ENCODE peak calls at places on chromosome 6, in four cellular contexts. W, O, N and V are unnamed samples.

GRCh38 chr6:26412225-26412624 is 10.2 kb downstream of the BTN3A1 start:
- DNase-seq in W (no peak), O (no peak), N (no peak), V (no peak)

GRCh38 chr6:158417760-158418098 is 105.5 kb downstream of the TULP4 start:
- DNase-seq in W (no peak), O (no peak), N (peak; percentile 79), V (no peak)

GRCh38 chr6:37517411-37517812 is 17.7 kb upstream of the CCDC167 start:
- DNase-seq in W (no peak), O (no peak), N (no peak), V (peak; percentile 43)

GRCh38 chr6:165091121-165091785 is 218.2 kb downstream of the C6orf118 start:
- DNase-seq in W (no peak), O (no peak), N (no peak), V (no peak)

GRCh38 chr6:81634155-81634880 is 118.2 kb downstream of the TENT5A start:
- DNase-seq in W (no peak), O (no peak), N (no peak), V (no peak)

GRCh38 chr6:37779111-37779800 is 40.3 kb upstream of the ZFAND3 start:
- DNase-seq in W (no peak), O (no peak), N (no peak), V (no peak)

GRCh38 chr6:107161521-107161920 is 46.2 kb upstream of the BEND3 start:
- DNase-seq in W (no peak), O (no peak), N (no peak), V (no peak)

GRCh38 chr6:129297592-129297991 is 412.4 kb downstream of the ARHGAP18 start:
- DNase-seq in W (no peak), O (no peak), N (no peak), V (no peak)

GRCh38 chr6:36841756-36842155 is 2.5 kb upstream of the CPNE5 start:
- DNase-seq in W (no peak), O (no peak), N (no peak), V (no peak)

GRCh38 chr6:62998022-62998421 is 213.2 kb upstream of the FKBP1C start:
- DNase-seq in W (no peak), O (no peak), N (no peak), V (no peak)

GRCh38 chr6:31572041-31572911 is at the start of gene LTA:
- DNase-seq in W (no peak), O (no peak), N (no peak), V (no peak)

GRCh38 chr6:41505084-41506049 is 40.8 kb upstream of the FOXP4 start:
- DNase-seq in W (peak; percentile 75), O (peak; percentile 83), N (peak; percentile 88), V (peak; percentile 57)

GRCh38 chr6:41512146-41512701 is 34.0 kb upstream of the FOXP4 start:
- DNase-seq in W (no peak), O (no peak), N (no peak), V (no peak)

GRCh38 chr6:41508479-41508878 is 37.7 kb upstream of the FOXP4 start:
- DNase-seq in W (no peak), O (no peak), N (no peak), V (no peak)

GRCh38 chr6:41511443-41512060 is 34.6 kb upstream of the FOXP4 start:
- DNase-seq in W (no peak), O (no peak), N (no peak), V (no peak)

DNA sequence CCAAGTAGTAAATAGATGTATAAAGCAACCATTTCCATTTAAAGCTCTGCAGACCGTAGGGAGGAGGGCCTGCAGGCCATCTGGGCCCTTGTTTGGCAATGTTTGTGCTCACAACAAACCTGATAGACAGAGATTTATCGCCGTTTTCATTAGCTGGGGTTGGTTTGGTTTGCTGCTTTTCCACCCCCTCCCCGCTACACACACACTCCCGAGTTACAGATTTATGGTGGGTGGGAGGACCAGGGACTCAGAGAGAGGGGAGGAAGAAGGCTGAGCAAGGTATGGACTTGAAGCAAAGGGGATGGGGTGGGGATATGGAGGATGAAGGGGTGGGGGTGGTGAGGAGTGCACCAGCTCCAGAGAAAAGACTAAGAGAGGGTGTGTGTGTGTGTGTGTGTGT is 36.6 kb upstream of the FOXP4 start:
- DNase-seq in W (no peak), O (no peak), N (no peak), V (no peak)
- H3K27me3 ChIP-seq in W (peaks cover 5% of the 10 kb centered on the region), O (peaks cover 72% of the 10 kb centered on the region), N (peaks cover 52% of the 10 kb centered on the region), V (no peaks in the 10 kb centered on the region)

GRCh38 chr6:144033816-144034540 is 25.9 kb upstream of the PLAGL1 start:
- DNase-seq in W (no peak), O (no peak), N (peak; percentile 69), V (no peak)
- H3K27me3 ChIP-seq in W (no peaks in the 10 kb centered on the region), O (peaks cover 5% of the 10 kb centered on the region), N (no peaks in the 10 kb centered on the region), V (no peaks in the 10 kb centered on the region)

GRCh38 chr6:28449056-28449455 is 5.8 kb upstream of the ZSCAN23 start:
- DNase-seq in W (no peak), O (no peak), N (no peak), V (no peak)
- H3K27me3 ChIP-seq in W (peaks cover 18% of the 10 kb centered on the region), O (peaks cover 97% of the 10 kb centered on the region), N (no peaks in the 10 kb centered on the region), V (peaks cover 3% of the 10 kb centered on the region)

GRCh38 chr6:33993091-33993490 is 152.8 kb downstream of the GRM4 start:
- DNase-seq in W (peak; percentile 16), O (no peak), N (no peak), V (no peak)

GRCh38 chr6:33991610-33992009 is 154.3 kb downstream of the GRM4 start:
- DNase-seq in W (no peak), O (no peak), N (no peak), V (no peak)

GRCh38 chr6:33990061-33990541 is 155.8 kb downstream of the GRM4 start:
- DNase-seq in W (peak; percentile 15), O (no peak), N (no peak), V (peak; percentile 2)

GRCh38 chr6:33993653-33994052 is 152.2 kb downstream of the GRM4 start:
- DNase-seq in W (no peak), O (no peak), N (no peak), V (no peak)

GRCh38 chr6:33992191-33992590 is 153.7 kb downstream of the GRM4 start:
- DNase-seq in W (peak; percentile 17), O (no peak), N (no peak), V (no peak)
- H3K27me3 ChIP-seq in W (no peaks in the 10 kb centered on the region), O (peaks cover 99% of the 10 kb centered on the region), N (peaks cover 40% of the 10 kb centered on the region), V (no peaks in the 10 kb centered on the region)

GRCh38 chr6:30071858-30072257 is 3.7 kb downstream of the RNF39 start:
- DNase-seq in W (no peak), O (no peak), N (no peak), V (no peak)

GRCh38 chr6:30074331-30075093 is 1.1 kb downstream of the RNF39 start:
- DNase-seq in W (no peak), O (no peak), N (no peak), V (no peak)

GRCh38 chr6:30075987-30076311 is 380 bp upstream of the RNF39 start:
- DNase-seq in W (peak; percentile 75), O (no peak), N (no peak), V (no peak)

GRCh38 chr6:30075094-30075986 is at the start of gene RNF39:
- DNase-seq in W (no peak), O (no peak), N (no peak), V (peak; percentile 19)

GRCh38 chr6:30073489-30074240 is 1.9 kb downstream of the RNF39 start:
- DNase-seq in W (no peak), O (no peak), N (no peak), V (peak; percentile 42)
- H3K27me3 ChIP-seq in W (peaks cover 25% of the 10 kb centered on the region), O (peaks cover 78% of the 10 kb centered on the region), N (peaks cover 76% of the 10 kb centered on the region), V (peaks cover 18% of the 10 kb centered on the region)

GRCh38 chr6:14107000-14107399 is 10.6 kb upstream of the CD83 start:
- DNase-seq in W (no peak), O (no peak), N (no peak), V (no peak)
- H3K27me3 ChIP-seq in W (no peaks in the 10 kb centered on the region), O (peaks cover 63% of the 10 kb centered on the region), N (peaks cover 42% of the 10 kb centered on the region), V (peaks cover 2% of the 10 kb centered on the region)

DNA sequence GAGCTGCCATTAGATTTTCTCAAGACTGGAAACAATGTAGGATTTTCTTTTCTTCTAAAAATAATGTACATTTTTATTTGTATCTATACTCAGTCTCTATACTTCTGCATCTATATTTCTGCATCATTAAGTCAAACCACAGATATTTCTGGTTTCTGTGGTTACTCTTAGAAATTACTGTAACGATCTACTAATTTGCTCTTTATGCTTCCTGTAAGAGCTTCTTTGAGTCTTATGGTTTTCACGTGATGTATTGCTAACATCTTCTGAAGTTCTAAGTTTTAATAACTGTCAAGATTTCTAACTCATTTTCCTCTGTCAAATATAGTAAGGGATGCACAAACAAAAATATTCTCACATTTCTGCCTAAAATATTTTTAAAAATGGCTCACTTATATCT is 1144.5 kb downstream of the HACE1 start:
- DNase-seq in W (no peak), O (no peak), N (no peak), V (no peak)
- H3K27me3 ChIP-seq in W (no peaks in the 10 kb centered on the region), O (no peaks in the 10 kb centered on the region), N (no peaks in the 10 kb centered on the region), V (no peaks in the 10 kb centered on the region)

DNA sequence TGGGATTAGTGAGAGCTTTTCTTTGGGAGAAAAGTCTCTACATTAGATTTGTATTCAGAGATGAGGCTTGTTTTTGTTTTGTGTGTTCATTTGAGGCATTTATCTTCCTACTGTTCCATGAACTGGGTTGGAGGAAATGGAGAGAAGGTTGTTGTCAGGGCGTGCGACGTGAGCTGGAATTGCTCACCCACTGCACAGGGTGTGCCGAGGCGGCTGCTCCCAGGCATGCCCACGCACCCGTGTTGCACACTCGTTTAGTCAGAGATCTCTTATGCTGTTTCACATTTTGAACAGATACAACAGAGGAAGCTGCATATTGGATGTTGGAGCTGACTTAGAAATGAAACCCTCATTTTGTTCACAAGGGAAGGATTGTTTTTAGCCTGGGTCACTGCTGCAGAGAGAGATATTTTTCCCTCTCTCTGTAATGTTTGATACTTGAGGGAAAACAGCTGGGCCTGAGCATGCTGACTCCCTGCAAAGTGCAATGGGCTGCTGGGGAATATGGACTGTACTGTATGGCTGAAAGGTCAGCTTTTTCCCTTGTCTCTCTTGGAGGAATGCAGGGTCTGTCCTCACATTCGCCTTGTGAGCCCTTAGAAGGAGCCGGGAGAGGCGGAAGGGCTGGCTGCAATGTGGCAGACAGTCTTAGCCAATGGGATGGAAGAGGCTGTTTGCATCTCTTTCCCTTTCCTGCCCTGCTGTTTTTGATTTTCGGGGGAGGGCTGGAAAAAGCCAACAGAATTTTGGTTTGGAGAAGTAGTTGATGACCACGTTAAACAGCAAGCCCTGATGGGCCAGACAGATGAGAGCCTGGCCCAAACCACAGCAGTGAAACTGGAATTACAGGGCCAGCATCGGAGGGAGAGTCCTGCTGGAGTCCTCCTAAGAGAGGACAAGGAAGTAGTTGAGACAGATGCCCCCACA is 170.8 kb downstream of the SASH1 start:
- DNase-seq in W (no peak), O (no peak), N (peak; percentile 63), V (no peak)
- H3K27me3 ChIP-seq in W (no peaks in the 10 kb centered on the region), O (no peaks in the 10 kb centered on the region), N (no peaks in the 10 kb centered on the region), V (no peaks in the 10 kb centered on the region)